ENCODE peak calls at places on chromosomes 5 and 9, in eight cellular contexts. Q, R, T, W, F, X, O and S are unnamed samples. For H3K4me1 and H3K9me3, the result is how much of the 10 kb centered on the place peaks cover.

GRCh38 chr5:122844916-122845252 is 529 bp upstream of the SNX24 start:
- ATAC-seq in Q (peak), X (peak), O (peak), R (peak), T (peak), W (peak), F (peak), S (peak)

GRCh38 chr5:66467564-66467963 is 128.6 kb upstream of the MAST4 start:
- ATAC-seq in F (no peak), X (no peak), O (no peak), R (no peak), W (no peak), T (no peak), Q (no peak), S (no peak)

GRCh38 chr5:85288914-85289313 is 904.2 kb upstream of the EDIL3 start:
- ATAC-seq in W (no peak), F (no peak), T (no peak), O (no peak), Q (no peak), R (no peak), X (no peak), S (no peak)

GRCh38 chr5:140633081-140633471 is at the start of gene CD14:
- ATAC-seq in X (peak), R (peak), F (peak), T (peak), O (peak), Q (peak), W (peak), S (peak)

GRCh38 chr5:54387659-54388232 is 67.8 kb upstream of the HSPB3 start:
- ATAC-seq in F (peak), T (no peak), R (peak), O (peak), W (peak), Q (no peak), X (peak), S (peak)

GRCh38 chr9:68805890-68806517 is 101.0 kb downstream of the PIP5K1B start:
- ATAC-seq in W (peak), X (peak), R (peak), Q (no peak), O (no peak), T (no peak), F (peak), S (no peak)

GRCh38 chr9:76912631-76913275 is 6.8 kb upstream of the PRUNE2 start:
- ATAC-seq in O (peak), Q (no peak), F (no peak), X (no peak), T (no peak), R (no peak), W (peak), S (no peak)

GRCh38 chr9:78365979-78366697 is 69.2 kb downstream of the PSAT1 start:
- ATAC-seq in F (no peak), R (no peak), W (no peak), X (no peak), T (peak), Q (no peak), O (no peak), S (no peak)

GRCh38 chr9:68905129-68905528 is 108.8 kb downstream of the PRKACG start:
- ATAC-seq in O (no peak), F (no peak), W (no peak), X (no peak), T (no peak), R (no peak), Q (no peak), S (no peak)

GRCh38 chr9:119802621-119803020 is 433.4 kb upstream of the BRINP1 start:
- ATAC-seq in X (peak), R (peak), Q (peak), F (peak), T (no peak), O (no peak), W (no peak), S (peak)

DNA sequence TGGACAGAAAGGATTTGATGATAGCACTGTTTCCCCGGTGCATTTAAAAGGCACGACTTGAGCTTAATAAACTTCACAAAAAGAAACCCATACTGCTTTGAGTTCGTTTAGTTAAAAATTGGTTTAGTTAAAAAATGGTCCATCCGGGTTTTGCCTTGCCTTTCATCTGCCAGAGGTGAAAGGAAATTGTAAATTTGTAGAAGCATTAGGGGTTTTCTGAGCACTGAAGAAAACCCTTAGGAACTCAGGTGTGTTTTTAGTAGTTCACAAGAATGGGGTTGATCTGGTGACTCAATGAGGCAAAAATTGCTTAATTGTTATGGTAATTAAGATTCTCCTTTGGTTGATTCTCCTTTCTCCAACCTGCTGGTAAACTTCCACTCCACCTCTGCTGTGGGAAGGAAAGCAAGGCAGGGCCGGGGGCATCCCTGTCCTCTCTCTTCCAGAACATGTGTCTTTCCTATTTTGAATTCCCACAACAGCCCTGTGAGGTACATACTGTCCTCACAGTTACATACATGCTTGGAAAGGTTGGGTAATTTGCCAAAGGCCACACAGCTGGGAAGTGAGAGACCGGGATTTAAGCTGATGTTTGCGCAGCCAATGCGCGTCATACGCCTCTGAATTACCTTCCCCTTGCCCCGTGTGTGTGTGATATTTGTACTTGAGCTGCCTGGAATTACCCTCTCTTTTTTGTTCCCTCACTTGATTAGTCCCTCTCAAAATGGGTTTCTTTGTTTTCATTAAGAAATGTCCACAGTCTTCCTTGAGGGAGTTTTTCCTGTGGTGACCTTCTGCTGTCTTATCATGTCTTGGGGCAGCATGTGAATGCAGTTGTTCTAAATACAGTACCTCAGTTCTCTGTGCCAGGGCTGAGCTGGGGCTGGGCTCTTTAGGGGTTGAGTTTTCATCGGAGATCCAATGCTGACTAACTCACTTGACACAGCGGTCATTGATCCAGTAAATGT is 94.4 kb downstream of the ARHGAP26 start:
- ATAC-seq in W (no peak), R (peak), F (no peak), T (peak), O (no peak), Q (no peak), X (peak), S (no peak)
- H3K4me1 ChIP-seq in W (under half), R (under half), F (under half), T (under half), O (under half), Q (under half), X (under half), S (half or more)

GRCh38 chr5:108372369-108372768 is 9.5 kb downstream of the FBXL17 start:
- ATAC-seq in O (no peak), T (no peak), X (no peak), Q (no peak), W (no peak), R (no peak), F (no peak), S (no peak)
- H3K9me3 ChIP-seq in O (under half), T (under half), X (under half), Q (under half), W (under half), R (under half), F (under half), S (under half)

GRCh38 chr9:37364136-37364535 is 58.4 kb upstream of the GRHPR start:
- ATAC-seq in F (no peak), X (no peak), R (no peak), W (no peak), Q (no peak), T (no peak), O (no peak), S (no peak)
- H3K4me1 ChIP-seq in F (under half), X (under half), R (under half), W (under half), Q (under half), T (under half), O (under half), S (under half)

GRCh38 chr9:135920256-135920930 is 13.0 kb upstream of the CAMSAP1 start:
- ATAC-seq in R (no peak), F (no peak), O (no peak), T (peak), W (no peak), Q (no peak), X (peak), S (no peak)

GRCh38 chr9:135916998-135917397 is 9.7 kb upstream of the CAMSAP1 start:
- ATAC-seq in R (no peak), W (no peak), F (no peak), Q (no peak), T (no peak), O (peak), X (no peak), S (no peak)

GRCh38 chr9:135921749-135922310 is 14.5 kb upstream of the CAMSAP1 start:
- ATAC-seq in W (no peak), O (no peak), X (no peak), F (no peak), T (peak), Q (no peak), R (no peak), S (no peak)

GRCh38 chr9:135920973-135921585 is 13.7 kb upstream of the CAMSAP1 start:
- ATAC-seq in Q (no peak), T (peak), R (peak), F (peak), O (no peak), W (no peak), X (peak), S (no peak)

DNA sequence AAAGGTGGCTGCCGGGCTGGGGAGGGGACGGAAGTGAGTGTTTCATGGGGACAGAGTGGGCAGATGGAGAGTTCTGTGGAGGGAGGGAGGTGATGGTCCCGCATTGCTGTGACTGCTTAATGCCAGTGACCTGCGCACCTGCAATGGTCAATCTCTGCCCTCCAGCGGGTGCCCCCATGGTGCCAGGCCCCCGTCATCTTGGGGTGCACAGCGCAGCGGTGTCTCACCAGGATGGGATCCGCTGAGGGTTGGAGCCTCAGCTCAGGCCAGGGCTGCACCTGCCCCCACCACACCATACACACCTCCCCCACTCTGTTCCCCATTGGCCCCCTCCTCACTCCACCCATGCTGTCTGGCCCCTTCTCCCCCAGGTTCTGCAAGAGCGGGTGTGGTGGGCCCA is 12.0 kb upstream of the CAMSAP1 start:
- ATAC-seq in F (no peak), O (no peak), X (peak), T (no peak), R (no peak), Q (no peak), W (no peak), S (no peak)
- H3K9me3 ChIP-seq in F (under half), O (under half), X (under half), T (half or more), R (under half), Q (under half), W (under half), S (under half)

GRCh38 chr5:6475626-6476312 is 27.1 kb downstream of the UBE2QL1 start:
- ATAC-seq in F (no peak), O (no peak), R (no peak), T (peak), Q (no peak), W (no peak), X (peak), S (no peak)
- H3K4me1 ChIP-seq in F (under half), O (under half), R (under half), T (under half), Q (under half), W (under half), X (under half), S (under half)